ENCODE peak calls at places on chromosomes 13 and 19, in seven cellular contexts. V is breast epithelium, Z is OCI-LY7, P is neuronal stem cell, A is cardiac muscle cell, K is GM23338, R is hepatocyte. N is an unnamed sample.

GRCh38 chr13:108964601-108965000 is 335.2 kb downstream of the MYO16 start:
- DNase-seq in P (no peak), R (no peak), K (no peak), Z (no peak), A (no peak), V (no peak), N (no peak)

GRCh38 chr19:49335071-49335783 is at the start of gene CD37:
- DNase-seq in A (no peak), K (no peak), R (no peak), P (no peak), V (peak), Z (peak), N (no peak)

GRCh38 chr13:112658807-112659206 is 31.0 kb upstream of the ATP11A start:
- DNase-seq in R (no peak), V (no peak), Z (no peak), P (no peak), K (no peak), A (no peak), N (no peak)

GRCh38 chr13:86758116-86758515 is 913.1 kb upstream of the SLITRK5 start:
- DNase-seq in A (no peak), Z (no peak), V (no peak), R (no peak), P (no peak), K (no peak), N (no peak)

GRCh38 chr19:12453495-12453894 is 12.7 kb upstream of the ZNF443 start:
- DNase-seq in K (peak), Z (no peak), V (peak), A (no peak), R (no peak), P (no peak), N (no peak)

GRCh38 chr13:77740931-77741586 is 43.6 kb downstream of the SLAIN1 start:
- DNase-seq in V (no peak), Z (no peak), R (no peak), K (no peak), A (no peak), P (no peak), N (peak)

GRCh38 chr19:46600393-46601317 is 475 bp upstream of the CALM3 start:
- DNase-seq in R (peak), A (peak), P (peak), Z (peak), V (peak), K (peak), N (peak)

GRCh38 chr19:29614046-29614445 is 8.0 kb downstream of the POP4 start:
- DNase-seq in P (no peak), V (no peak), K (no peak), A (no peak), R (no peak), Z (no peak), N (no peak)

GRCh38 chr19:16588089-16588823 is 16.0 kb upstream of the SLC35E1 start:
- DNase-seq in K (peak), P (no peak), V (no peak), Z (peak), R (no peak), A (peak), N (no peak)

GRCh38 chr13:73598021-73598712 is 536.0 kb downstream of the KLF12 start:
- DNase-seq in Z (no peak), A (peak), V (no peak), R (peak), K (no peak), P (no peak), N (no peak)

GRCh38 chr13:103349664-103350063 is 283.4 kb upstream of the SLC10A2 start:
- DNase-seq in P (no peak), K (no peak), Z (no peak), R (no peak), A (no peak), V (no peak), N (no peak)

GRCh38 chr19:15260939-15261338 is 28.7 kb upstream of the EPHX3 start:
- DNase-seq in V (no peak), A (no peak), Z (no peak), R (no peak), P (no peak), K (peak), N (no peak)

GRCh38 chr13:45331981-45332830 is 8.8 kb downstream of the TPT1 start:
- DNase-seq in P (no peak), V (no peak), A (peak), K (no peak), R (no peak), Z (no peak), N (no peak)

GRCh38 chr19:676343-677105 is at the start of gene FSTL3:
- DNase-seq in K (no peak), V (no peak), A (peak), Z (no peak), P (no peak), R (peak), N (no peak)
- H3K27ac ChIP-seq in K (no peak), V (peak), A (no peak), Z (no peak), P (no peak), R (peak), N (no peak)

GRCh38 chr19:19900574-19901444 is at the start of gene ZNF93:
- DNase-seq in R (peak), V (peak), K (peak), Z (peak), P (peak), A (peak), N (peak)

DNA sequence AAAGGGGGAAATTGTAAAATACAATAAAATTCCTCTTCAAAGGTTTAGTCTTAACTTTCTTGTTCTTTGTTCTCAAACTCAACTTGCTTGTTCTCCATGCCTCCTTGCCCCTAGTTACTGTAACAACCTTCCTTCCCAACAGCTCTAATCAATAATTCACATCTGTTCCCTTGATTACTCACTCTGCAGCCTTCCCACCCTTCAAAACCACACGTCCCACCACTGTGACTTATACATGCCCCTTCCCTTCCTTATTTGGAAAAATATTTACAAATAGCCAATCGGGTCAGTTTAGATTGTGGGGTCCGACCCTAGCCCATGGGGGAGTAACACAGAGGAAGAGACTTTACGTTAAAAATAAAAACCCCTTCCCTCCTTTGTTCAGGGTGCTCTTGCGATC is 622 bp upstream of the ZNF93 start:
- DNase-seq in Z (no peak), V (no peak), P (no peak), R (peak), K (peak), A (peak), N (no peak)
- H3K27ac ChIP-seq in Z (peak), V (peak), P (peak), R (peak), K (peak), A (peak), N (no peak)

GRCh38 chr13:98523455-98524102 is 53.3 kb downstream of the STK24 start:
- DNase-seq in A (no peak), V (no peak), P (no peak), R (no peak), K (no peak), Z (peak), N (no peak)
- H3K27ac ChIP-seq in A (no peak), V (no peak), P (no peak), R (no peak), K (no peak), Z (no peak), N (no peak)

GRCh38 chr13:113801289-113801961 is 42.4 kb downstream of the TMEM255B start:
- DNase-seq in R (no peak), V (no peak), A (no peak), Z (no peak), K (no peak), P (no peak), N (no peak)
- H3K27ac ChIP-seq in R (peak), V (no peak), A (no peak), Z (no peak), K (no peak), P (no peak), N (no peak)

GRCh38 chr19:2944403-2944774 is 382 bp downstream of the ZNF77 start:
- DNase-seq in Z (no peak), A (no peak), R (no peak), V (no peak), P (no peak), K (no peak), N (no peak)
- H3K27ac ChIP-seq in Z (no peak), A (no peak), R (peak), V (peak), P (no peak), K (no peak), N (peak)

GRCh38 chr19:54021932-54022331 is 30.5 kb downstream of the CACNG6 start:
- DNase-seq in A (no peak), R (no peak), Z (no peak), P (no peak), V (no peak), K (no peak), N (no peak)

GRCh38 chr19:54024660-54025059 is 33.2 kb downstream of the CACNG6 start:
- DNase-seq in P (no peak), Z (no peak), R (no peak), A (no peak), K (no peak), V (no peak), N (no peak)

GRCh38 chr19:54021363-54021762 is 29.9 kb downstream of the CACNG6 start:
- DNase-seq in K (no peak), V (no peak), Z (no peak), R (no peak), A (no peak), P (no peak), N (no peak)

GRCh38 chr19:54026656-54027055 is 35.2 kb downstream of the CACNG6 start:
- DNase-seq in R (no peak), P (no peak), K (no peak), V (no peak), Z (no peak), A (no peak), N (no peak)

GRCh38 chr19:54023191-54023590 is 31.8 kb downstream of the CACNG6 start:
- DNase-seq in V (no peak), K (no peak), Z (no peak), A (peak), P (no peak), R (no peak), N (no peak)
- H3K27ac ChIP-seq in V (no peak), K (no peak), Z (no peak), A (no peak), P (no peak), R (no peak), N (no peak)

GRCh38 chr13:105240356-105240755 is 1295.1 kb downstream of the EFNB2 start:
- DNase-seq in P (no peak), K (no peak), V (no peak), Z (no peak), A (no peak), R (no peak), N (no peak)
- H3K27ac ChIP-seq in P (no peak), K (no peak), V (no peak), Z (no peak), A (no peak), R (no peak), N (no peak)

N was measured in substantia nigra.